ENCODE peak calls at places on chromosomes 16 and 17, in eight cellular contexts. A is stimulated activated CD4-positive, alpha-beta T cell treated with anti-CD3 and anti-CD28 coated beads, Interleukin-1b, Interleukin-23, amount 100 ng/mL, for 4 hours; X is MV-4-11; H is iris pigment epithelial cell; C is GM12865; J is GM19239; L is NCI-H2081; U is testis. V is an unnamed sample.

GRCh38 chr17:49998836-49999511 is 4.0 kb upstream of the DLX3 start:
- DNase-seq in A (no peak), U (no peak), L (no peak), J (no peak), C (no peak), H (no peak), X (no peak), V (no peak)

GRCh38 chr16:58379736-58380135 is 12.5 kb upstream of the GINS3 start:
- DNase-seq in J (no peak), U (no peak), C (no peak), L (no peak), A (no peak), X (no peak), H (no peak), V (no peak)

GRCh38 chr16:55359946-55360345 is 35.9 kb downstream of the IRX6 start:
- DNase-seq in J (no peak), H (no peak), C (no peak), U (no peak), L (no peak), A (no peak), X (no peak), V (no peak)

GRCh38 chr16:52376677-52377300 is 170.2 kb downstream of the TOX3 start:
- DNase-seq in H (no peak), C (no peak), J (no peak), U (no peak), A (no peak), L (no peak), X (no peak), V (no peak)

GRCh38 chr16:50326835-50327465 is 41.8 kb downstream of the BRD7 start:
- DNase-seq in C (peak; percentile 88), X (peak; percentile 43), U (no peak), H (peak; percentile 60), A (peak; percentile 54), L (no peak), J (no peak), V (peak; percentile 76)

GRCh38 chr17:35147313-35147982 is at the start of gene UNC45B:
- DNase-seq in A (no peak), C (no peak), H (no peak), X (no peak), L (no peak), U (no peak), J (no peak), V (no peak)

GRCh38 chr16:77866769-77867168 is 78.4 kb downstream of the VAT1L start:
- DNase-seq in A (no peak), U (no peak), J (no peak), H (no peak), C (no peak), X (no peak), L (no peak), V (no peak)

GRCh38 chr16:79947771-79948170 is 347.2 kb upstream of the MAF start:
- DNase-seq in H (no peak), J (no peak), U (no peak), C (peak; percentile 9), L (no peak), X (no peak), A (no peak), V (no peak)

GRCh38 chr16:53982631-53983042 is 278.7 kb downstream of the FTO start:
- DNase-seq in U (no peak), C (no peak), A (no peak), L (no peak), X (no peak), J (no peak), H (peak; percentile 24), V (no peak)

GRCh38 chr17:17141860-17142552 is 64.1 kb downstream of the PLD6 start:
- DNase-seq in X (peak; percentile 17), A (peak; percentile 28), L (no peak), U (peak; percentile 70), C (peak; percentile 27), J (no peak), H (peak; percentile 67), V (peak; percentile 29)

GRCh38 chr17:59342681-59343127 is 11.2 kb downstream of the YPEL2 start:
- DNase-seq in H (no peak), A (no peak), X (no peak), L (no peak), J (no peak), U (no peak), C (peak; percentile 31), V (no peak)

GRCh38 chr17:44930667-44931066 is 15.4 kb upstream of the GFAP start:
- DNase-seq in U (no peak), X (no peak), H (no peak), A (no peak), L (no peak), J (no peak), C (no peak), V (no peak)

GRCh38 chr16:85142771-85143211 is 30.5 kb upstream of the CIBAR2 start:
- DNase-seq in U (no peak), L (no peak), H (no peak), X (no peak), J (no peak), C (no peak), A (no peak), V (no peak)

GRCh38 chr17:2347805-2348685 is 10.7 kb downstream of the SGSM2 start:
- DNase-seq in H (peak; percentile 84), X (no peak), C (no peak), J (no peak), A (no peak), L (no peak), U (no peak), V (no peak)

GRCh38 chr17:74119049-74119580 is 84.4 kb upstream of the RPL38 start:
- DNase-seq in X (no peak), J (no peak), U (no peak), L (no peak), A (no peak), H (no peak), C (no peak), V (no peak)

GRCh38 chr16:78684655-78685400 is 585.4 kb downstream of the WWOX start:
- DNase-seq in J (no peak), U (no peak), A (no peak), H (no peak), X (no peak), L (no peak), C (no peak), V (no peak)

GRCh38 chr16:79770244-79771064 is 169.9 kb upstream of the MAF start:
- DNase-seq in H (peak; percentile 85), C (peak; percentile 87), L (peak; percentile 68), A (peak; percentile 36), J (peak; percentile 77), X (peak; percentile 83), U (peak; percentile 96), V (peak; percentile 20)

GRCh38 chr17:31095239-31096105 is 695 bp downstream of the NF1 start:
- DNase-seq in H (peak; percentile 39), C (peak; percentile 39), A (peak; percentile 12), U (peak; percentile 63), J (no peak), L (peak; percentile 9), X (peak; percentile 32), V (peak; percentile 6)

GRCh38 chr16:72938426-72939164 is 109.3 kb downstream of the ZFHX3 start:
- DNase-seq in L (no peak), J (no peak), H (peak; percentile 59), U (peak; percentile 89), X (peak; percentile 48), A (no peak), C (no peak), V (no peak)

GRCh38 chr17:73953206-73954033 is 250.1 kb upstream of the RPL38 start:
- DNase-seq in X (no peak), L (no peak), U (no peak), J (no peak), C (no peak), A (no peak), H (no peak), V (no peak)

GRCh38 chr17:34375598-34375997 is 12.6 kb upstream of the CCL1 start:
- DNase-seq in A (no peak), L (no peak), J (no peak), H (no peak), C (no peak), U (no peak), X (no peak), V (no peak)

GRCh38 chr17:47811709-47812108 is 9.9 kb downstream of the OSBPL7 start:
- DNase-seq in C (no peak), J (no peak), L (no peak), U (no peak), X (no peak), H (no peak), A (no peak), V (no peak)

GRCh38 chr17:19991252-19991885 is 13.7 kb upstream of the AKAP10 start:
- DNase-seq in J (no peak), X (no peak), C (no peak), L (peak; percentile 12), A (no peak), U (peak; percentile 52), H (no peak), V (no peak)

GRCh38 chr17:75725504-75725903 is 4.2 kb downstream of the ITGB4 start:
- DNase-seq in H (no peak), L (no peak), C (no peak), X (no peak), J (no peak), U (no peak), A (no peak), V (no peak)

GRCh38 chr16:81189100-81189664 is 49.3 kb upstream of the BCO1 start:
- DNase-seq in X (no peak), H (peak; percentile 55), L (no peak), C (no peak), U (peak; percentile 87), A (no peak), J (no peak), V (no peak)

GRCh38 chr16:8950580-8951077 is 13.1 kb downstream of the USP7 start:
- DNase-seq in X (no peak), A (no peak), L (no peak), H (peak; percentile 82), J (no peak), C (no peak), U (no peak), V (no peak)

GRCh38 chr17:19739241-19740201 is 8.6 kb downstream of the ALDH3A1 start:
- DNase-seq in H (no peak), L (no peak), A (no peak), U (no peak), X (no peak), J (no peak), C (no peak), V (no peak)

GRCh38 chr17:62014526-62014925 is 50.6 kb downstream of the MED13 start:
- DNase-seq in H (peak; percentile 56), X (peak; percentile 43), J (no peak), C (no peak), A (no peak), U (no peak), L (no peak), V (no peak)

GRCh38 chr16:48533931-48534330 is 76.0 kb downstream of the N4BP1 start:
- DNase-seq in A (no peak), H (no peak), X (no peak), C (no peak), L (no peak), U (no peak), J (no peak), V (no peak)

GRCh38 chr17:77127735-77128361 is 12.9 kb upstream of the SEC14L1 start:
- DNase-seq in A (peak; percentile 55), C (peak; percentile 52), X (peak; percentile 87), L (no peak), J (no peak), H (peak; percentile 88), U (peak; percentile 62), V (peak; percentile 67)

GRCh38 chr16:10618710-10619209 is 38.4 kb upstream of the EMP2 start:
- DNase-seq in C (no peak), U (no peak), A (no peak), L (no peak), J (no peak), H (no peak), X (no peak), V (no peak)

GRCh38 chr17:12744298-12744697 is 45.0 kb upstream of the ARHGAP44 start:
- DNase-seq in J (no peak), A (no peak), C (no peak), L (no peak), X (no peak), U (no peak), H (peak; percentile 40), V (no peak)

V was measured in effector memory CD8-positive, alpha-beta T cell.